ENCODE peak calls at places on chromosomes 6 and 20, in five cellular contexts. I is transverse colon, U is endothelial cell, V is foreskin fibroblast, E is fibroblast of pulmonary artery. A is an unnamed sample.

GRCh38 chr6:11432713-11433450 is 104.7 kb upstream of the TMEM170B start:
- DNase-seq in I (no peak), U (no peak), V (peak), E (peak), A (no peak)

GRCh38 chr6:88992741-88993557 is 29.5 kb upstream of the RNGTT start:
- DNase-seq in I (no peak), U (no peak), V (no peak), E (peak), A (no peak)

GRCh38 chr6:100001915-100002388 is 7.9 kb upstream of the MCHR2 start:
- DNase-seq in I (peak), U (peak), V (peak), E (peak), A (peak)

GRCh38 chr6:116220172-116220571 is 33.7 kb downstream of the TSPYL4 start:
- DNase-seq in I (no peak), U (no peak), V (peak), E (peak), A (no peak)

GRCh38 chr20:12069181-12069580 is 151.5 kb downstream of the BTBD3 start:
- DNase-seq in I (no peak), U (no peak), V (no peak), E (no peak), A (no peak)

GRCh38 chr6:52161689-52162438 is 24.3 kb upstream of the IL17A start:
- DNase-seq in I (no peak), U (no peak), V (no peak), E (no peak), A (no peak)

GRCh38 chr20:24580006-24580405 is 110.6 kb downstream of the SYNDIG1 start:
- DNase-seq in I (no peak), U (no peak), V (no peak), E (no peak), A (no peak)

GRCh38 chr6:100370265-100370664 is 94.5 kb downstream of the SIM1 start:
- DNase-seq in I (no peak), U (no peak), V (peak), E (no peak), A (no peak)

GRCh38 chr6:152973916-152974315 is 8.9 kb downstream of the FBXO5 start:
- DNase-seq in I (no peak), U (no peak), V (no peak), E (no peak), A (no peak)

GRCh38 chr6:107866606-107867301 is 42.6 kb upstream of the SCML4 start:
- DNase-seq in I (no peak), U (peak), V (peak), E (peak), A (no peak)

GRCh38 chr20:54600634-54601033 is 125.2 kb downstream of the DOK5 start:
- DNase-seq in I (no peak), U (no peak), V (no peak), E (no peak), A (no peak)

GRCh38 chr6:52102330-52102932 is 15.0 kb upstream of the PKHD1 start:
- DNase-seq in I (peak), U (no peak), V (no peak), E (no peak), A (no peak)

GRCh38 chr20:21149344-21149743 is 23.5 kb downstream of the KIZ start:
- DNase-seq in I (no peak), U (no peak), V (no peak), E (no peak), A (no peak)

GRCh38 chr20:53157443-53158408 is 185.6 kb downstream of the TSHZ2 start:
- DNase-seq in I (peak), U (peak), V (peak), E (peak), A (peak)

GRCh38 chr20:24256307-24256706 is 213.1 kb upstream of the SYNDIG1 start:
- DNase-seq in I (no peak), U (no peak), V (no peak), E (no peak), A (no peak)

GRCh38 chr6:24501374-24501773 is 6.6 kb downstream of the ALDH5A1 start:
- DNase-seq in I (no peak), U (no peak), V (no peak), E (no peak), A (no peak)

GRCh38 chr6:3139090-3139903 is 18.0 kb downstream of the TUBB2A start:
- DNase-seq in I (peak), U (peak), V (peak), E (peak), A (no peak)

GRCh38 chr6:148620579-148621298 is 126.1 kb upstream of the UST start:
- DNase-seq in I (no peak), U (no peak), V (no peak), E (no peak), A (no peak)

GRCh38 chr6:64811145-64811544 is 895.9 kb downstream of the EYS start:
- DNase-seq in I (no peak), U (no peak), V (no peak), E (peak), A (no peak)

GRCh38 chr6:108174371-108175175 is 8.8 kb downstream of the NR2E1 start:
- DNase-seq in I (no peak), U (peak), V (peak), E (peak), A (no peak)

GRCh38 chr6:23403458-23403857 is 722.6 kb upstream of the NRSN1 start:
- DNase-seq in I (no peak), U (no peak), V (peak), E (no peak), A (no peak)

GRCh38 chr6:166434336-166434735 is 51.6 kb upstream of the MPC1 start:
- DNase-seq in I (no peak), U (no peak), V (no peak), E (no peak), A (no peak)

GRCh38 chr6:30981942-30982772 is 1.4 kb upstream of the MUC21 start:
- DNase-seq in I (no peak), U (peak), V (peak), E (peak), A (no peak)

GRCh38 chr6:21845018-21845417 is 251.5 kb downstream of the SOX4 start:
- DNase-seq in I (no peak), U (peak), V (no peak), E (peak), A (no peak)

GRCh38 chr6:141158740-141159139 is 974.0 kb upstream of the GJE1 start:
- DNase-seq in I (no peak), U (no peak), V (no peak), E (no peak), A (no peak)

GRCh38 chr6:143279385-143279784 is 171.1 kb downstream of the ADAT2 start:
- DNase-seq in I (peak), U (peak), V (peak), E (peak), A (peak)

GRCh38 chr6:125974214-125974866 is 12.0 kb upstream of the TRMT11 start:
- DNase-seq in I (no peak), U (no peak), V (peak), E (peak), A (no peak)

GRCh38 chr6:136820541-136820940 is 1.9 kb upstream of the PEX7 start:
- DNase-seq in I (no peak), U (no peak), V (no peak), E (no peak), A (no peak)

GRCh38 chr20:60113771-60114170 is 155.5 kb downstream of the CDH26 start:
- DNase-seq in I (no peak), U (no peak), V (no peak), E (no peak), A (no peak)

GRCh38 chr20:40812415-40813212 is 123.6 kb upstream of the MAFB start:
- DNase-seq in I (no peak), U (no peak), V (no peak), E (no peak), A (no peak)

GRCh38 chr6:13030421-13030820 is 297.9 kb downstream of the TBC1D7 start:
- DNase-seq in I (no peak), U (no peak), V (peak), E (no peak), A (no peak)
- TF ChIP-seq CTCF in I (no peak), U (no peak), V (no peak), E (no peak), A (no peak)

GRCh38 chr20:36792422-36792821 is 18.9 kb upstream of the DSN1 start:
- DNase-seq in I (no peak), U (peak), V (peak), E (peak), A (peak)
- TF ChIP-seq CTCF in I (no peak), U (no peak), V (peak), E (peak), A (peak)

GRCh38 chr6:14763616-14764015 is 482.3 kb upstream of the JARID2 start:
- DNase-seq in I (no peak), U (no peak), V (no peak), E (no peak), A (no peak)
- TF ChIP-seq CTCF in I (no peak), U (no peak), V (no peak), E (no peak), A (no peak)

DNA sequence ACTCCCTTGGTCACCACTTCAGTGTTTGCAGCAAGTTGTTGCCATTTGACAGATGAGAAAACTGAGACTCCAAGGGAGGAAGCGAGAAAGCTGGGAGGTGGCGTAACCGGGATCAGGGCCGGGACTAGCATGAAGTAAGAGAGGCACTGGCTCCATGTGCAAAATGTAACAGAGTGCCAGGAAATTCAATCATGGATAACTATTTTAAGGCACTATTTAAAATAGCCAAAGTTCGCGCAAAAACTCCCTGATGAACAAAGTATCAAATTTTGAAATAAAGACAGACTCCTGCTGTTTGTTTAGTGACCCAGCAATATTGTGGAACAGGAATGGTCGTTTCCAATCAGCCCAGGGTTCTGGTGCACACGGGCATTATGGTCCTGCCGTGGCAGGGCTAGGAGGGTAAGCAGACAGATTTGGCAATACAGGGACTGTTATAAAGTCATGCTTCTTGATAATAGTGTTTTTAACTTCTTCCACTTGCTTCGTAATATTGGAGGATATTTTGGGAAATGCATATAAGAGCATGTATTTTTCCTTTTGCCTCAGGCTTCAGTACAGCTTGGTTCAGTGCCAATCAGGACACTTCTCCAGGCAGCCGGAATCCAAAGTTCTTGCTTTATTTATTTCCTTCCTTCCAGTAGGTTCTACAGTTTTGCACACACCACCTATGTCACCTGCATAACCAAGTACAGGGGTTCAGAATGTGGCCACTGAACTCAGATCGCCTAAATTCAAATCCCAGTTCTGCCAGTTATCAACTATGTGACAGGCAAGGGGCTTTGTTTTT is 141.6 kb downstream of the EYA2 start:
- DNase-seq in I (no peak), U (no peak), V (no peak), E (no peak), A (no peak)
- TF ChIP-seq CTCF in I (no peak), U (no peak), V (no peak), E (no peak), A (no peak)

GRCh38 chr20:6629564-6629963 is 137.9 kb upstream of the BMP2 start:
- DNase-seq in I (no peak), U (no peak), V (no peak), E (no peak), A (no peak)
- TF ChIP-seq CTCF in I (no peak), U (no peak), V (no peak), E (no peak), A (no peak)

GRCh38 chr20:3902041-3902440 is 12.9 kb downstream of the PANK2 start:
- DNase-seq in I (no peak), U (no peak), V (no peak), E (no peak), A (no peak)

GRCh38 chr20:3900187-3900604 is 11.0 kb downstream of the PANK2 start:
- DNase-seq in I (no peak), U (no peak), V (no peak), E (no peak), A (no peak)

GRCh38 chr20:3901028-3901746 is 12.0 kb downstream of the PANK2 start:
- DNase-seq in I (no peak), U (no peak), V (peak), E (peak), A (no peak)

GRCh38 chr20:3904224-3904623 is 15.0 kb downstream of the PANK2 start:
- DNase-seq in I (no peak), U (no peak), V (no peak), E (no peak), A (no peak)

GRCh38 chr20:3902446-3902845 is 13.3 kb downstream of the PANK2 start:
- DNase-seq in I (no peak), U (no peak), V (no peak), E (no peak), A (no peak)
- TF ChIP-seq CTCF in I (no peak), U (no peak), V (no peak), E (no peak), A (no peak)

DNA sequence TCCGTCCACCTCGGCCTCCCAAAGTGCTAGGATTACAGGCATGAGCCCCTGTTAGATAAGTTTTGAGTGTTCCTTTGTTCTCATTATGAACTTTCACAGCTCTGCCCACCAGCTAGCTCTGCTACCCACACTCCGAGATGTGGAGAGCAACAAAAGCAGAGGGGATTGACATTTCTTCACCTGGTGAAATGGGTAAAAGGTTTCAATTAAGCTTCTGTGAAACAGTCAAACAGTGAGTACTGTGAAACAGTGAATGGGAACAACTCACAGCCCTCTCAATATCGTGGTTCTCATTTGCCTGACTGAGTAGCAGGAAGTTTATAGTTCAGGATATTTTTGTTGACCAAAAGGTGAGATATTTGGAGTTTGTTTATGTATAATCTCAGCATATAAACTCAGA is 412.8 kb downstream of the CD83 start:
- DNase-seq in I (no peak), U (no peak), V (no peak), E (no peak), A (no peak)
- TF ChIP-seq CTCF in I (no peak), U (no peak), V (no peak), E (no peak), A (no peak)

DNA sequence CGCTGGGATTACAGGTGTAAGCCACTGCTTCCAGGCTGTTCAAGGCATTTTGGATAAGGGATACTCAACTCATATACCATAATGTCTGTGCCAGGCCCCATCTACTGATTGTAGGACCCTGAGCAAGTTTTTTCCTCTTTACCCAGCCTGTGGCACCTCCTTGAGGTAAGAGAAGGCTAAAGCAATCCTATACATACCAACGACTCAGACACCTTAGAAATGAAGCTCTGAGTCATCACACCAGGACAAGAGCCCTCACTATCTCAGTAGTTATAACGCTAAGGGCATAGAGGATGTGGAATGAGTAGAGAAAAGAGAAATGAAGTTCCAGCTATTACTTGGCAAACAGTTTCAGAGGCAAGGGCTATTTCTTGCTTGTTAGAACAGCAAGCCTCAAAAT is 16.9 kb downstream of the NDRG3 start:
- DNase-seq in I (no peak), U (no peak), V (peak), E (peak), A (no peak)
- TF ChIP-seq CTCF in I (no peak), U (no peak), V (no peak), E (no peak), A (peak)

GRCh38 chr20:63254536-63255384 is 497 bp upstream of the NKAIN4 start:
- DNase-seq in I (no peak), U (no peak), V (no peak), E (no peak), A (peak)
- TF ChIP-seq CTCF in I (no peak), U (no peak), V (no peak), E (no peak), A (peak)